ENCODE peak calls at places on chromosomes 4 and X, in nine cellular contexts. R is GM23248; X is CD8-positive, alpha-beta memory T cell; E is ascending aorta; C is suprapubic skin; I is SJSA1; J is fibroblast of lung; Y is ovary; A is aorta. K is an unnamed sample.

GRCh38 chr4:125666635-125667034 is 351.9 kb downstream of the FAT4 start:
- DNase-seq in Y (no peak), I (no peak), A (no peak), E (no peak), C (no peak), R (no peak), J (no peak), X (no peak), K (no peak)

GRCh38 chr4:52873191-52873590 is 11.1 kb downstream of the RASL11B start:
- DNase-seq in R (no peak), E (no peak), C (no peak), X (no peak), A (no peak), Y (no peak), J (peak; percentile 17), I (no peak), K (no peak)

GRCh38 chr4:121741751-121742150 is 23.2 kb downstream of the SMIM43 start:
- DNase-seq in X (no peak), Y (no peak), A (no peak), R (no peak), C (no peak), J (peak; percentile 24), E (no peak), I (no peak), K (no peak)

GRCh38 chrX:39492495-39493162 is 605.1 kb downstream of the BCOR start:
- DNase-seq in A (no peak), E (no peak), I (no peak), R (no peak), X (no peak), C (no peak), J (no peak), Y (peak; percentile 45), K (no peak)

GRCh38 chr4:56731857-56732256 is 50.8 kb upstream of the HOPX start:
- DNase-seq in Y (no peak), R (no peak), E (peak; percentile 66), C (no peak), I (no peak), A (no peak), X (no peak), J (no peak), K (no peak)

GRCh38 chr4:14403132-14403531 is 599.1 kb upstream of the CPEB2 start:
- DNase-seq in I (no peak), Y (no peak), R (no peak), E (no peak), X (no peak), C (no peak), J (no peak), A (no peak), K (no peak)

GRCh38 chrX:152917969-152918579 is 20.2 kb downstream of the ZNF185 start:
- DNase-seq in E (no peak), I (no peak), X (no peak), J (no peak), R (no peak), Y (no peak), C (no peak), A (no peak), K (no peak)

GRCh38 chr4:189128341-189128740 is 812.3 kb upstream of the FRG1 start:
- DNase-seq in C (no peak), Y (no peak), I (no peak), J (no peak), E (no peak), X (no peak), R (no peak), A (no peak), K (no peak)

GRCh38 chr4:184100297-184100885 is 117.3 kb downstream of the ENPP6 start:
- DNase-seq in E (no peak), I (no peak), X (no peak), C (no peak), R (no peak), Y (peak; percentile 54), A (no peak), J (no peak), K (peak; percentile 5)

GRCh38 chr4:154838694-154839093 is 57.6 kb downstream of the RBM46 start:
- DNase-seq in A (no peak), C (no peak), E (no peak), I (no peak), Y (no peak), R (no peak), X (no peak), J (no peak), K (no peak)

GRCh38 chr4:177313263-177313662 is 3.6 kb downstream of the NEIL3 start:
- DNase-seq in A (no peak), E (no peak), C (no peak), Y (no peak), X (no peak), J (no peak), I (no peak), R (peak; percentile 66), K (no peak)

GRCh38 chrX:77900688-77901087 is 1.4 kb downstream of the COX7B start:
- DNase-seq in J (no peak), A (no peak), Y (no peak), I (no peak), C (no peak), E (no peak), X (no peak), R (peak; percentile 51), K (no peak)

GRCh38 chr4:40065010-40065409 is 8.4 kb downstream of the N4BP2 start:
- DNase-seq in E (no peak), A (no peak), I (no peak), R (no peak), Y (no peak), C (no peak), J (no peak), X (no peak), K (no peak)

GRCh38 chr4:98873059-98873458 is 55.9 kb downstream of the EIF4E start:
- DNase-seq in R (peak; percentile 59), I (no peak), Y (no peak), E (no peak), C (no peak), A (no peak), X (no peak), J (peak; percentile 63), K (peak; percentile 16)

GRCh38 chr4:173092003-173092402 is 76.6 kb upstream of the GALNT7 start:
- DNase-seq in X (no peak), E (no peak), I (no peak), Y (no peak), C (no peak), R (no peak), J (no peak), A (no peak), K (no peak)

DNA sequence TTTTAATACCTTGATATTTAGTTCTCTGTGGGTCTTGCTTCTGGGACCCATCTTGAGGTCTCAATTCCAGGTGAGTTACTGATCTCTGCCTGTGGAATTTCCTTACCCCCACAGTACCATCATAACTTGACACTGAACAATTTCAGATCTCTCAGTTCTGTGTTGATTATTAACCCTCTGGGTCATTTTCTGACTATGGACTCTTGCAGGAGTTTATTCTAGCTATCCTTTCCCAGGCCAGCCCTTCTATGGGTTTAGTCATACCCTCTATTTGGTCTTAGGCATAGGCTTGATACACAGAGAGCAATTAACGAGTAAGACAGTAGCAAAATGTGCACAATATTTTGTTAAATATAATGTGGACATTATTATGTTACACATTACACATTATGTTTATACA is 3.7 kb upstream of the SPARCL1 start:
- DNase-seq in X (no peak), R (no peak), C (no peak), A (no peak), I (no peak), Y (no peak), J (no peak), E (no peak), K (no peak)
- H3K27ac ChIP-seq in X (no peak overlapping the region), R (no peak overlapping the region), C (no peak overlapping the region), A (no peak overlapping the region), I (no peak overlapping the region), Y (no peak overlapping the region), J (no peak overlapping the region), E (peak overlapping the region; percentile 91), K (no peak overlapping the region)

DNA sequence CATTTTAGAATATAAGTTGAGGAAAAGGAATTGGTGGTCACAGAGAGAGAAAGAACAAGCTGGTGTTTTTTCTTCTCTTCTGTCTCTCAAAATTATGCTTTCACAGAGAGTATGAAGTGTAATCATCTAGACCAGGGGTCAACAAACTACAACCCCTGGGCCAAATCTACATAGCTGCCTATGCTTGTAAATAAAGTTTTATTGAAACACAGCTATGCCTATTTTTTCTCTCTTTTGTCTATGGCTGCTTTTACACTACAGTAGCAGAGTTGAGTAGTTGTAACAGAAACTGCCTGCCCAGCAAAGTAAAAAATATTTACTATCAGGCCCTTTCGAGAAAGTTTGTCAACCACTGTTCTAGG is 6.7 kb upstream of the FAM9C start:
- DNase-seq in J (no peak), I (no peak), E (no peak), C (no peak), Y (no peak), R (no peak), X (no peak), A (no peak), K (no peak)
- H3K27ac ChIP-seq in J (no peak overlapping the region), I (no peak overlapping the region), E (no peak overlapping the region), C (no peak overlapping the region), Y (no peak overlapping the region), R (no peak overlapping the region), X (no peak overlapping the region), A (no peak overlapping the region), K (no peak overlapping the region)

DNA sequence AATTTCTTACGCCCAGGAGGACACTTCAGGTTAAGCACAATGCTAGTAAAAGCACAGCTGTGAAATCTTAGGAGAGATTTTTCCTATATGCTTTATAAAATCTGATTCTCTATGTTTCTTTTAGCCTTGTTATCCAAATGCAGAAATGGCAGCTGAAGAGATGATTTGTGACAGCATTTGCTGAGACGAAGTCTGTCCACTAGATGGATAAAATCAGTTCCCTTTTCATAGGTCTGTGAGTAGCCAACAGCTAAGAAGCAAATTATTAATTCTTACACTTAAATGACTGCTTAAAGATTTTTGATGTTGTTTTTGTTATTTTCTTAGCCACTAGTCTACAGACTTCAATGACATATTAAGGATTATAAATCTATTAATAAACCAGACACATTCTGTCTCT is 5.3 kb downstream of the GPM6A start:
- DNase-seq in I (no peak), X (no peak), C (no peak), E (no peak), Y (no peak), J (no peak), A (no peak), R (no peak), K (no peak)
- H3K27ac ChIP-seq in I (no peak overlapping the region), X (no peak overlapping the region), C (no peak overlapping the region), E (no peak overlapping the region), Y (no peak overlapping the region), J (no peak overlapping the region), A (no peak overlapping the region), R (no peak overlapping the region), K (no peak overlapping the region)

GRCh38 chr4:68347845-68348244 is 2.0 kb downstream of the YTHDC1 start:
- DNase-seq in A (no peak), I (no peak), J (no peak), Y (no peak), C (no peak), E (no peak), R (no peak), X (no peak), K (no peak)

GRCh38 chr4:68349361-68350360 is at the start of gene YTHDC1:
- DNase-seq in I (peak; percentile 96), A (peak; percentile 99), E (peak; percentile 98), Y (peak; percentile 96), C (peak; percentile 98), R (peak; percentile 99), J (peak; percentile 96), X (peak; percentile 94), K (peak; percentile 96)

GRCh38 chr4:68344785-68345184 is 5.1 kb downstream of the YTHDC1 start:
- DNase-seq in I (no peak), R (no peak), C (no peak), X (no peak), E (no peak), J (no peak), Y (no peak), A (no peak), K (no peak)

GRCh38 chr4:68346461-68346860 is 3.4 kb downstream of the YTHDC1 start:
- DNase-seq in R (peak; percentile 33), I (no peak), C (no peak), J (peak; percentile 31), A (no peak), Y (no peak), E (no peak), X (no peak), K (no peak)

GRCh38 chr4:68348577-68348976 is 1.3 kb downstream of the YTHDC1 start:
- DNase-seq in X (no peak), I (no peak), C (no peak), Y (no peak), A (no peak), E (no peak), J (no peak), R (peak; percentile 26), K (no peak)
- H3K27ac ChIP-seq in X (peak overlapping the region; percentile 97), I (peak overlapping the region; percentile 97), C (peak overlapping the region; percentile 99), Y (peak overlapping the region; percentile 80), A (no peak overlapping the region), E (peak overlapping the region; percentile 98), J (peak overlapping the region; percentile 100), R (peak overlapping the region; percentile 97), K (peak overlapping the region; percentile 96)

K was measured in brain microvascular endothelial cell.